ENCODE peak calls at places on chromosome 3, in five cellular contexts. N is stimulated activated CD4-positive, alpha-beta T cell treated with anti-CD3 and anti-CD28 coated beads, Interleukin-1b, Interleukin-23, amount 100 ng/mL, for 1 hour; X is H54; F is AG09319; Q is MG63. T is an unnamed sample.

GRCh38 chr3:116897382-116897781 is 187.8 kb downstream of the TUSC7 start:
- DNase-seq in F (no peak), Q (no peak), X (no peak), N (no peak), T (no peak)

GRCh38 chr3:197878427-197878826 is 71.6 kb upstream of the RPL35A start:
- DNase-seq in X (no peak), N (no peak), F (no peak), Q (no peak), T (no peak)

GRCh38 chr3:171221597-171221996 is 195.1 kb upstream of the SLC2A2 start:
- DNase-seq in Q (no peak), N (no peak), F (no peak), X (no peak), T (no peak)

GRCh38 chr3:81666502-81667121 is 94.8 kb downstream of the GBE1 start:
- DNase-seq in X (no peak), N (no peak), F (peak), Q (no peak), T (no peak)

GRCh38 chr3:149673393-149673792 is 15.6 kb upstream of the WWTR1 start:
- DNase-seq in Q (peak), F (no peak), X (no peak), N (no peak), T (no peak)

GRCh38 chr3:129226374-129226773 is 23.0 kb upstream of the COPG1 start:
- DNase-seq in Q (peak), N (no peak), X (peak), F (peak), T (no peak)

GRCh38 chr3:153051427-153052095 is 110.5 kb upstream of the RAP2B start:
- DNase-seq in N (no peak), X (peak), F (no peak), Q (peak), T (no peak)

GRCh38 chr3:193960485-193961172 is 175.3 kb upstream of the HES1 start:
- DNase-seq in N (no peak), Q (no peak), X (no peak), F (no peak), T (no peak)

GRCh38 chr3:31066999-31067398 is 172.5 kb upstream of the GADL1 start:
- DNase-seq in N (no peak), F (peak), X (peak), Q (peak), T (no peak)

GRCh38 chr3:61157414-61157813 is 93.8 kb downstream of the FHIT start:
- DNase-seq in N (no peak), X (no peak), Q (no peak), F (no peak), T (no peak)

GRCh38 chr3:18740631-18741583 is 315.8 kb upstream of the SATB1 start:
- DNase-seq in Q (no peak), F (no peak), N (no peak), X (no peak), T (no peak)

GRCh38 chr3:150005243-150006102 is 34.8 kb upstream of the PFN2 start:
- DNase-seq in N (no peak), X (no peak), Q (no peak), F (no peak), T (no peak)

GRCh38 chr3:73868688-73869315 is 244.1 kb upstream of the PDZRN3 start:
- DNase-seq in N (no peak), F (peak), Q (no peak), X (peak), T (peak)

GRCh38 chr3:146550743-146551510 is 6.5 kb upstream of the PLSCR1 start:
- DNase-seq in F (no peak), Q (peak), N (no peak), X (peak), T (no peak)

GRCh38 chr3:15796771-15797599 is 794 bp downstream of the ANKRD28 start:
- DNase-seq in Q (peak), F (no peak), N (no peak), X (no peak), T (no peak)

GRCh38 chr3:139120336-139120971 is 75.8 kb upstream of the PRR23C start:
- DNase-seq in X (no peak), N (no peak), Q (peak), F (peak), T (no peak)

GRCh38 chr3:88019024-88019423 is 39.8 kb downstream of the CGGBP1 start:
- DNase-seq in X (no peak), N (no peak), Q (no peak), F (no peak), T (no peak)

GRCh38 chr3:50518441-50518840 is 15.0 kb upstream of the CACNA2D2 start:
- DNase-seq in Q (no peak), F (no peak), X (no peak), N (no peak), T (no peak)

GRCh38 chr3:16484216-16484615 is 29.3 kb downstream of the RFTN1 start:
- DNase-seq in X (peak), Q (peak), N (no peak), F (peak), T (no peak)

GRCh38 chr3:16548721-16549120 is 35.2 kb upstream of the RFTN1 start:
- DNase-seq in X (no peak), F (peak), N (no peak), Q (peak), T (no peak)

GRCh38 chr3:149726716-149727407 is 25.4 kb downstream of the COMMD2 start:
- DNase-seq in X (no peak), F (no peak), N (no peak), Q (no peak), T (no peak)

GRCh38 chr3:134336587-134336986 is 37.7 kb downstream of the AMOTL2 start:
- DNase-seq in F (no peak), N (no peak), X (no peak), Q (peak), T (no peak)